ENCODE peak calls at places on chromosomes 13 and 19, in four cellular contexts. Z is ovary, S is upper lobe of left lung, A is brain microvascular endothelial cell. I is an unnamed sample.

GRCh38 chr13:58960909-58961308 is 1202.8 kb downstream of the DIAPH3 start:
- DNase-seq in Z (no peak), S (no peak), A (no peak), I (no peak)

GRCh38 chr13:27969073-27969865 is at the start of gene CDX2:
- DNase-seq in Z (no peak), S (no peak), A (no peak), I (no peak)

GRCh38 chr19:17686027-17686511 is 2.1 kb downstream of the UNC13A start:
- DNase-seq in Z (no peak), S (no peak), A (peak), I (no peak)

GRCh38 chr13:22265563-22265962 is 594.7 kb downstream of the FGF9 start:
- DNase-seq in Z (no peak), S (no peak), A (no peak), I (no peak)

GRCh38 chr13:110559429-110559943 is 2.0 kb downstream of the RAB20 start:
- DNase-seq in Z (peak), S (peak), A (peak), I (peak)

GRCh38 chr19:2434267-2434666 is 6.9 kb upstream of the TIMM13 start:
- DNase-seq in Z (no peak), S (peak), A (no peak), I (no peak)

GRCh38 chr19:50147462-50148423 is 15.3 kb downstream of the IZUMO2 start:
- DNase-seq in Z (peak), S (peak), A (peak), I (peak)

GRCh38 chr13:110187501-110188161 is 119.3 kb downstream of the COL4A1 start:
- DNase-seq in Z (no peak), S (no peak), A (peak), I (no peak)

GRCh38 chr19:10952809-10953208 is 8.0 kb upstream of the SMARCA4 start:
- DNase-seq in Z (no peak), S (no peak), A (no peak), I (no peak)

GRCh38 chr19:35509018-35509652 is 4.3 kb downstream of the DMKN start:
- DNase-seq in Z (peak), S (no peak), A (no peak), I (no peak)

GRCh38 chr19:11286312-11286974 is 9.5 kb upstream of the TSPAN16 start:
- DNase-seq in Z (no peak), S (no peak), A (peak), I (no peak)

GRCh38 chr19:1082165-1082927 is 12.8 kb downstream of the POLR2E start:
- DNase-seq in Z (no peak), S (peak), A (no peak), I (no peak)

GRCh38 chr13:74206061-74206561 is 71.9 kb upstream of the KLF12 start:
- DNase-seq in Z (no peak), S (no peak), A (peak), I (no peak)

GRCh38 chr13:22655106-22655852 is 525.5 kb upstream of the SGCG start:
- DNase-seq in Z (no peak), S (no peak), A (no peak), I (no peak)

GRCh38 chr19:3132971-3133792 is 2.7 kb upstream of the GNA15 start:
- DNase-seq in Z (no peak), S (peak), A (peak), I (no peak)

GRCh38 chr13:23909606-23910005 is 12.3 kb upstream of the C1QTNF9B start:
- DNase-seq in Z (no peak), S (no peak), A (no peak), I (no peak)

GRCh38 chr19:892243-892996 is 567 bp downstream of the MED16 start:
- DNase-seq in Z (peak), S (peak), A (no peak), I (no peak)

GRCh38 chr19:19553670-19554069 is 15.6 kb downstream of the CILP2 start:
- DNase-seq in Z (no peak), S (no peak), A (no peak), I (no peak)

GRCh38 chr13:98768522-98768921 is 16.1 kb upstream of the SLC15A1 start:
- DNase-seq in Z (no peak), S (no peak), A (no peak), I (no peak)

GRCh38 chr19:24033962-24034342 is 53.0 kb upstream of the ZNF254 start:
- DNase-seq in Z (peak), S (no peak), A (peak), I (peak)

GRCh38 chr13:51122868-51123267 is 11.8 kb upstream of the C13orf42 start:
- DNase-seq in Z (no peak), S (no peak), A (no peak), I (no peak)

GRCh38 chr13:110017379-110017778 is 231.0 kb upstream of the IRS2 start:
- DNase-seq in Z (no peak), S (peak), A (peak), I (no peak)

GRCh38 chr13:114108141-114108761 is 24.2 kb downstream of the RASA3 start:
- DNase-seq in Z (no peak), S (no peak), A (no peak), I (no peak)

GRCh38 chr19:50331187-50332013 is 2.2 kb upstream of the KCNC3 start:
- DNase-seq in Z (no peak), S (no peak), A (no peak), I (no peak)

GRCh38 chr19:6022570-6023049 is 44.7 kb upstream of the RANBP3 start:
- DNase-seq in Z (no peak), S (no peak), A (no peak), I (no peak)
- TF ChIP-seq CTCF in Z (no peak), S (no peak), A (no peak), I (peak)

GRCh38 chr13:31848621-31849020 is 109.3 kb downstream of the RXFP2 start:
- DNase-seq in Z (no peak), S (no peak), A (no peak), I (no peak)

GRCh38 chr13:31846984-31847752 is 107.8 kb downstream of the RXFP2 start:
- DNase-seq in Z (no peak), S (no peak), A (no peak), I (no peak)

GRCh38 chr13:31850041-31850440 is 110.7 kb downstream of the RXFP2 start:
- DNase-seq in Z (no peak), S (no peak), A (no peak), I (no peak)

GRCh38 chr13:31851201-31851600 is 111.9 kb downstream of the RXFP2 start:
- DNase-seq in Z (no peak), S (no peak), A (no peak), I (no peak)

GRCh38 chr13:31846182-31846938 is 107.0 kb downstream of the RXFP2 start:
- DNase-seq in Z (peak), S (peak), A (peak), I (peak)
- H3K27ac ChIP-seq in Z (no peak), S (peak), A (no peak), I (peak)

DNA sequence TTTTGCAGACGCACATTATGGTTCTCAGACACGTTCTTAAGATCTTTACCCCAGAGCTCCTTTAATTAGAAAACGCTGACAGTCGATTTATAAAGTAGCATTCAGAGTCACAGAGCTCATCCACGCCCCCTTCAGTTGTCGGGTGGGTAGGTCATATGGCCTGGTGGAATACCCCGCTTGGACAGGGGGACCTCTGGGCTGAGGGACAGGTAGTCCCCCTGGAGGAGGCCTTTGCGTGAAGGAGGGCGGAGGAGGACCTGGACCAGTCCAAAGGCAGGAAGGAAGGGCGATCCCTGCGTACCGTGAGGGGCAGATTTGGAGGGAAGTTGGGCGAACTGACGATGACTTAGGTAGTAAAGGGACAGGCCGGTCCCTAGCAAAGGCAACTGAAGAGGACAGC is 20.5 kb downstream of the VASP start:
- DNase-seq in Z (no peak), S (no peak), A (no peak), I (no peak)
- H3K4me3 ChIP-seq in Z (no peak), S (no peak), A (no peak), I (no peak)

DNA sequence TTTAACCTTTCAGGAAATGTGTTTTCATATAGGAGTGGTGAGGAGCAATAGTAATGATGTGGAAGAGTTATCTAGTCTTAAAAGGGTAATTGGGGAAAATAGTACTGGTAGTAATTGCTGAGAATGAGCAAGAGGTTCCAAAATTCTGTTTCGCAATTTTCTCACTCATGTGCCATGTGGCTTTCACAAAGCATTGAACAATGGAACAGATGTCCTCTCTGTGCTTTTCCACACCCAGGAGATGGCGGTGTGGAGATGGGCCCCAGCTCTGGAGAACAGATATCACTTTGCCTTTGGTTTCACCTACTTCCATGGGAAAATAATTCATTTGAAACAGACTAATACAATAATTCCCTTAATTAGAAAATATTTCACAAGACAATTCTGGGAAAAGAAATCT is 170.0 kb upstream of the SLC10A2 start:
- DNase-seq in Z (no peak), S (no peak), A (peak), I (no peak)
- TF ChIP-seq CTCF in Z (no peak), S (no peak), A (peak), I (no peak)

GRCh38 chr19:42023943-42024260 is 29.9 kb upstream of the ATP1A3 start:
- DNase-seq in Z (no peak), S (no peak), A (no peak), I (no peak)
- H3K27ac ChIP-seq in Z (no peak), S (no peak), A (no peak), I (no peak)

GRCh38 chr19:48720613-48721296 is 1.2 kb upstream of the MAMSTR start:
- DNase-seq in Z (peak), S (peak), A (peak), I (peak)

GRCh38 chr19:48717059-48717395 is 2.5 kb downstream of the MAMSTR start:
- DNase-seq in Z (no peak), S (no peak), A (no peak), I (no peak)

GRCh38 chr19:48720251-48720612 is 707 bp upstream of the MAMSTR start:
- DNase-seq in Z (no peak), S (no peak), A (no peak), I (no peak)

GRCh38 chr19:48718711-48719231 is 754 bp downstream of the MAMSTR start:
- DNase-seq in Z (peak), S (peak), A (no peak), I (no peak)

DNA sequence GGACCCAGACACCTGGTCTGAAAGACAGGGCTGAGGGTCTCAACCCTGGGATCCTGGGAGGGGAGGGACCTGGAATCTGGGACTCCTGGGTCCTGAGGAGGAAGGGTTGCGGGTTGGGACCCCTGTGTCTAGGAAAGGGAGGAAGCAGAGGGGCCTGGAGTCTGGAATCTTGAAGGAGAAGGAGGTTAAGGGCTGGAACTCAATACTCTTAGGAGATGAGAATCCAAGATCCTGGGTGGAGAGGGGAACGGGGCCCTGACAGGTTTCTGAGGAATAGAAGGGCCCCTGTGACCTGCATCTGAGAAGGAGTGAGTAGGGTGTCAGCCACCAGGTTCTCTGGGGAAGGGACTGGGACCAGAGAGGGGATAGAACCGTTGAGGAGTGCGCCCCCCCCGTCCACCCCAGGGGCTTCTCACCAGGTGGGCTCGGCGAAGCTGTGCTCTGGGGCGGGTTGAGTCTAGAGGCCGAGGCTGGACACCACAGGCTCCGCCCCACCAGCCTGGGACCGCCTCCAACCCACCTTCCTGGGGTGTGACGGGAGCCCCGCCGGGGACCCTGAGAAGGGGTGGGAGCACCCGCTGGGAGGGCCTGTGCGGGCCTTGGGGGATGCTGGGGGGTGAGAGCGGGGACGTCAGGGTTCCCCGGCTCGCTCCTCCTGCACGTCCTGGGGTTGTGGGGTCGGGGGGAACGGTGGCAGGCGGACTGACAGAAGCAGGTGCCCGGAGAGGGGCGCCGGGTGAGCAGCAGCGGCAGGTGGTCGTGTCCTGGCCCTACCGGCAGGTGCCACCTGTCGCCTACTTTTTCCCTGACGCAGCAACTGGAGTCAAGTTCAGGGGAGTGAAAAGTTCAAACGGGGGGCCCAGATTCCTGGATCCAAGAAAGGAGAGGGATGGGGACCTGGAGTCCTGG is at the start of gene MAMSTR:
- DNase-seq in Z (peak), S (peak), A (no peak), I (no peak)
- H3K4me3 ChIP-seq in Z (peak), S (peak), A (peak), I (peak)